ENCODE peak calls at places on chromosomes 16 and 17, in eight cellular contexts. U is adrenal gland; W is fibroblast of lung; K is A549; F is spleen; G is uterus; E is CD4-positive, alpha-beta T cell; X is breast epithelium. L is an unnamed sample.

GRCh38 chr17:55005520-55005919 is 37.0 kb downstream of the STXBP4 start:
- DNase-seq in U (no peak), W (peak), K (no peak), F (no peak), G (no peak), E (no peak), X (no peak), L (no peak)

GRCh38 chr16:65312795-65313194 is 190.9 kb upstream of the CDH11 start:
- DNase-seq in U (no peak), W (peak), K (no peak), F (no peak), G (no peak), E (no peak), X (no peak), L (no peak)

GRCh38 chr17:72071330-72071729 is 49.5 kb upstream of the SOX9 start:
- DNase-seq in U (no peak), W (no peak), K (no peak), F (no peak), G (no peak), E (no peak), X (no peak), L (no peak)

GRCh38 chr17:76524598-76525512 is 12.7 kb downstream of the CYGB start:
- DNase-seq in U (peak), W (peak), K (no peak), F (no peak), G (no peak), E (no peak), X (no peak), L (peak)

GRCh38 chr16:58506241-58507194 is 6.6 kb downstream of the NDRG4 start:
- DNase-seq in U (no peak), W (no peak), K (no peak), F (peak), G (no peak), E (no peak), X (no peak), L (no peak)

GRCh38 chr17:7095642-7096041 is 15.6 kb upstream of the CLEC10A start:
- DNase-seq in U (no peak), W (no peak), K (no peak), F (no peak), G (no peak), E (no peak), X (no peak), L (no peak)

GRCh38 chr16:22194707-22195444 is 11.2 kb upstream of the EEF2K start:
- DNase-seq in U (no peak), W (no peak), K (no peak), F (no peak), G (no peak), E (no peak), X (no peak), L (no peak)

GRCh38 chr17:73400915-73401545 is 89.2 kb upstream of the CDC42EP4 start:
- DNase-seq in U (no peak), W (no peak), K (no peak), F (peak), G (no peak), E (no peak), X (no peak), L (no peak)

GRCh38 chr17:47423406-47424295 is 99.9 kb downstream of the EFCAB13 start:
- DNase-seq in U (peak), W (no peak), K (peak), F (peak), G (no peak), E (no peak), X (no peak), L (peak)

GRCh38 chr16:49127103-49127502 is 154.5 kb downstream of the CBLN1 start:
- DNase-seq in U (no peak), W (no peak), K (no peak), F (no peak), G (no peak), E (no peak), X (no peak), L (no peak)

GRCh38 chr17:17888821-17889220 is 52.0 kb upstream of the SREBF1 start:
- DNase-seq in U (no peak), W (no peak), K (peak), F (no peak), G (no peak), E (no peak), X (no peak), L (no peak)

GRCh38 chr17:6654816-6655731 is 3.5 kb downstream of the C17orf100 start:
- DNase-seq in U (no peak), W (no peak), K (no peak), F (peak), G (no peak), E (no peak), X (peak), L (no peak)

GRCh38 chr17:19354123-19354522 is 8.4 kb downstream of the B9D1 start:
- DNase-seq in U (no peak), W (peak), K (no peak), F (no peak), G (no peak), E (no peak), X (no peak), L (no peak)

GRCh38 chr17:14833201-14833773 is 431.8 kb downstream of the PMP22 start:
- DNase-seq in U (no peak), W (peak), K (no peak), F (no peak), G (no peak), E (no peak), X (no peak), L (no peak)

GRCh38 chr17:63493411-63493810 is 16.6 kb downstream of the ACE start:
- DNase-seq in U (no peak), W (no peak), K (no peak), F (no peak), G (no peak), E (no peak), X (no peak), L (no peak)

GRCh38 chr17:41444186-41444585 is 3.4 kb upstream of the KRT38 start:
- DNase-seq in U (no peak), W (no peak), K (no peak), F (no peak), G (no peak), E (no peak), X (no peak), L (no peak)

GRCh38 chr16:49838639-49839461 is 17.1 kb downstream of the ZNF423 start:
- DNase-seq in U (no peak), W (no peak), K (no peak), F (no peak), G (no peak), E (no peak), X (no peak), L (peak)

GRCh38 chr17:15154618-15155017 is 110.5 kb downstream of the PMP22 start:
- DNase-seq in U (no peak), W (peak), K (no peak), F (no peak), G (no peak), E (no peak), X (no peak), L (no peak)

GRCh38 chr17:81184596-81184995 is 18.6 kb upstream of the AATK start:
- DNase-seq in U (no peak), W (no peak), K (no peak), F (no peak), G (no peak), E (no peak), X (no peak), L (no peak)

GRCh38 chr16:85402910-85403692 is 210.0 kb upstream of the GSE1 start:
- DNase-seq in U (peak), W (peak), K (no peak), F (peak), G (peak), E (no peak), X (no peak), L (peak)

GRCh38 chr17:17021194-17021863 is 20.9 kb upstream of the MPRIP start:
- DNase-seq in U (no peak), W (no peak), K (peak), F (peak), G (no peak), E (no peak), X (peak), L (peak)

GRCh38 chr17:601462-602303 is 113.0 kb downstream of the VPS53 start:
- DNase-seq in U (peak), W (peak), K (no peak), F (no peak), G (peak), E (no peak), X (no peak), L (no peak)

GRCh38 chr17:596763-597644 is 117.6 kb downstream of the VPS53 start:
- DNase-seq in U (no peak), W (peak), K (no peak), F (no peak), G (no peak), E (no peak), X (no peak), L (no peak)

GRCh38 chr17:600576-601301 is 113.9 kb downstream of the VPS53 start:
- DNase-seq in U (no peak), W (peak), K (no peak), F (no peak), G (peak), E (no peak), X (no peak), L (no peak)

GRCh38 chr17:596287-596686 is 118.4 kb downstream of the VPS53 start:
- DNase-seq in U (peak), W (no peak), K (peak), F (no peak), G (no peak), E (no peak), X (no peak), L (no peak)
- H3K27ac ChIP-seq in U (no peak), W (peak), K (peak), F (no peak), G (no peak), E (no peak), X (no peak), L (no peak)

GRCh38 chr16:81627729-81628128 is 151.4 kb upstream of the PLCG2 start:
- DNase-seq in U (no peak), W (no peak), K (no peak), F (no peak), G (no peak), E (no peak), X (no peak), L (no peak)

GRCh38 chr16:81627024-81627423 is 152.1 kb upstream of the PLCG2 start:
- DNase-seq in U (no peak), W (no peak), K (no peak), F (no peak), G (no peak), E (no peak), X (no peak), L (no peak)

GRCh38 chr16:81624718-81625543 is 154.2 kb upstream of the PLCG2 start:
- DNase-seq in U (no peak), W (no peak), K (no peak), F (no peak), G (no peak), E (no peak), X (no peak), L (no peak)

GRCh38 chr16:81625544-81626152 is 153.4 kb upstream of the PLCG2 start:
- DNase-seq in U (peak), W (no peak), K (no peak), F (no peak), G (peak), E (no peak), X (peak), L (peak)

DNA sequence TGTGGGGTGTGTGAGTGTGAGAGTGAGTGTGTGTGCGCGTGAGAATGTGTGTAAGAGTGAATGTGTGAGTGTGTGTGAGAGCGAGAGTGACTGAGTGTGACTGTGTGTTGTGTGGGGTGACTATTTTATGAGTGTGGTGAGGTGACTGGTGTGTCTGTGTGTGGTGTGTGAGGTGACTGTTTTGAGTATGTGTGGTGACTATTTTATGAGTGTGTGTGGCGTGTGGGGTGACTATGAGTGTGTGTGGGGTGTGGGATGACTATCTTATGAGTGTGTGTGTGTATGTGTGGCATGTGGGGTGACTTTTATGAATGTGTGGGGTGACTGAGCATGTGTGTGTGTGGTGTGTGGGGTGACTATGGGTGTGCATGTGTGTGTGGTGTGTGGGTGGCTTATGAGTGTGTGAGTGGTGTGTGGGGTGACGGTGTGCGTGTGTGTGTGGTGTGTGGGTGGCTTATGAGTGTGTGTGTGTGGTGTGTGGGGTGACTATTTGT is 152.9 kb upstream of the PLCG2 start:
- DNase-seq in U (no peak), W (no peak), K (no peak), F (no peak), G (no peak), E (no peak), X (no peak), L (no peak)
- H3K27ac ChIP-seq in U (peak), W (no peak), K (peak), F (no peak), G (peak), E (no peak), X (peak), L (no peak)

GRCh38 chr17:79937435-79937870 is 98.2 kb upstream of the CBX4 start:
- DNase-seq in U (no peak), W (no peak), K (no peak), F (no peak), G (no peak), E (no peak), X (no peak), L (no peak)

GRCh38 chr17:79937981-79938695 is 97.5 kb downstream of the TBC1D16 start:
- DNase-seq in U (no peak), W (no peak), K (no peak), F (no peak), G (no peak), E (no peak), X (no peak), L (peak)

GRCh38 chr17:79935845-79936470 is 96.7 kb upstream of the CBX4 start:
- DNase-seq in U (no peak), W (no peak), K (no peak), F (no peak), G (no peak), E (no peak), X (no peak), L (peak)

GRCh38 chr17:79935197-79935844 is 96.1 kb upstream of the CBX4 start:
- DNase-seq in U (no peak), W (no peak), K (no peak), F (no peak), G (no peak), E (no peak), X (no peak), L (no peak)

GRCh38 chr17:79936661-79937434 is 97.6 kb upstream of the CBX4 start:
- DNase-seq in U (no peak), W (no peak), K (no peak), F (peak), G (no peak), E (no peak), X (no peak), L (no peak)
- H3K27ac ChIP-seq in U (no peak), W (no peak), K (peak), F (no peak), G (no peak), E (no peak), X (no peak), L (no peak)

GRCh38 chr17:50475362-50475761 is 3.3 kb upstream of the RSAD1 start:
- DNase-seq in U (no peak), W (no peak), K (no peak), F (peak), G (no peak), E (no peak), X (no peak), L (no peak)

GRCh38 chr17:50473901-50474300 is 4.8 kb upstream of the RSAD1 start:
- DNase-seq in U (peak), W (no peak), K (no peak), F (peak), G (no peak), E (no peak), X (no peak), L (no peak)

GRCh38 chr17:50476545-50477315 is 1.9 kb upstream of the RSAD1 start:
- DNase-seq in U (peak), W (no peak), K (no peak), F (peak), G (no peak), E (no peak), X (no peak), L (no peak)

GRCh38 chr17:50472286-50472685 is 3.6 kb upstream of the CHAD start:
- DNase-seq in U (peak), W (no peak), K (no peak), F (peak), G (no peak), E (no peak), X (no peak), L (no peak)

GRCh38 chr17:50474523-50474922 is 4.1 kb upstream of the RSAD1 start:
- DNase-seq in U (peak), W (no peak), K (no peak), F (peak), G (no peak), E (no peak), X (no peak), L (no peak)
- H3K27ac ChIP-seq in U (no peak), W (no peak), K (no peak), F (no peak), G (no peak), E (no peak), X (no peak), L (no peak)

GRCh38 chr17:61400786-61401279 is 1.2 kb downstream of the TBX2 start:
- DNase-seq in U (no peak), W (peak), K (no peak), F (no peak), G (peak), E (no peak), X (no peak), L (no peak)
- H3K27ac ChIP-seq in U (peak), W (peak), K (peak), F (peak), G (peak), E (no peak), X (peak), L (peak)

L was measured in heart right ventricle.